ENCODE peak calls at places on chromosomes 7 and 10, in eight cellular contexts. X, R, L, S, O, H, V and I are unnamed samples.

GRCh38 chr10:118792501-118792900 is 37.7 kb upstream of the CACUL1 start:
- DNase-seq in X (peak), R (no peak), L (no peak), S (no peak), O (no peak), H (no peak), V (no peak), I (no peak)

GRCh38 chr7:81924494-81924893 is 154.6 kb upstream of the HGF start:
- DNase-seq in X (no peak), R (no peak), L (no peak), S (no peak), O (no peak), H (peak), V (no peak), I (no peak)

GRCh38 chr10:116444527-116445142 is 17.0 kb downstream of the PNLIPRP3 start:
- DNase-seq in X (peak), R (peak), L (peak), S (no peak), O (no peak), H (peak), V (no peak), I (no peak)

GRCh38 chr7:140316165-140316661 is 82.1 kb downstream of the SLC37A3 start:
- DNase-seq in X (peak), R (peak), L (peak), S (no peak), O (no peak), H (no peak), V (no peak), I (no peak)

GRCh38 chr10:24784923-24785322 is 61.2 kb upstream of the ARHGAP21 start:
- DNase-seq in X (no peak), R (peak), L (no peak), S (no peak), O (no peak), H (no peak), V (no peak), I (no peak)

GRCh38 chr10:88762906-88763305 is 3.1 kb downstream of the LIPN start:
- DNase-seq in X (no peak), R (no peak), L (no peak), S (no peak), O (no peak), H (no peak), V (no peak), I (no peak)

GRCh38 chr7:3027455-3027854 is 16.2 kb downstream of the CARD11 start:
- DNase-seq in X (no peak), R (no peak), L (no peak), S (no peak), O (no peak), H (no peak), V (no peak), I (no peak)

GRCh38 chr10:25047902-25048301 is 31.5 kb downstream of the THNSL1 start:
- DNase-seq in X (no peak), R (peak), L (no peak), S (no peak), O (no peak), H (no peak), V (no peak), I (no peak)

GRCh38 chr10:115945696-115946445 is 327.1 kb downstream of the GFRA1 start:
- DNase-seq in X (no peak), R (peak), L (no peak), S (no peak), O (no peak), H (no peak), V (no peak), I (no peak)

GRCh38 chr7:17706734-17707133 is 233.6 kb downstream of the SNX13 start:
- DNase-seq in X (peak), R (peak), L (peak), S (no peak), O (peak), H (peak), V (peak), I (no peak)

GRCh38 chr10:58044072-58044471 is 223.6 kb downstream of the IPMK start:
- DNase-seq in X (no peak), R (peak), L (no peak), S (no peak), O (no peak), H (no peak), V (no peak), I (no peak)

GRCh38 chr7:150971242-150972048 is 6.7 kb downstream of the KCNH2 start:
- DNase-seq in X (peak), R (no peak), L (no peak), S (no peak), O (no peak), H (no peak), V (no peak), I (no peak)

GRCh38 chr10:105391670-105392331 is 750.7 kb downstream of the SORCS3 start:
- DNase-seq in X (no peak), R (no peak), L (no peak), S (no peak), O (no peak), H (no peak), V (no peak), I (no peak)

GRCh38 chr10:17981766-17982380 is 30.2 kb downstream of the SLC39A12 start:
- DNase-seq in X (no peak), R (peak), L (no peak), S (no peak), O (no peak), H (no peak), V (no peak), I (no peak)

GRCh38 chr10:16902606-16903005 is 85.4 kb upstream of the RSU1 start:
- DNase-seq in X (no peak), R (no peak), L (no peak), S (no peak), O (no peak), H (no peak), V (no peak), I (no peak)

GRCh38 chr7:30598121-30598876 is 3.6 kb downstream of the GARS1 start:
- DNase-seq in X (no peak), R (peak), L (no peak), S (no peak), O (no peak), H (no peak), V (no peak), I (no peak)

GRCh38 chr7:47953822-47954221 is 5.6 kb upstream of the PKD1L1 start:
- DNase-seq in X (no peak), R (no peak), L (no peak), S (no peak), O (no peak), H (peak), V (no peak), I (no peak)

GRCh38 chr7:27910341-27910740 is 170.4 kb downstream of the TAX1BP1 start:
- DNase-seq in X (no peak), R (peak), L (no peak), S (no peak), O (no peak), H (no peak), V (no peak), I (no peak)

GRCh38 chr10:28326516-28327493 is 23.9 kb upstream of the MPP7 start:
- DNase-seq in X (no peak), R (peak), L (no peak), S (no peak), O (no peak), H (no peak), V (no peak), I (no peak)

GRCh38 chr7:155191901-155192478 is 105.7 kb upstream of the INSIG1 start:
- DNase-seq in X (no peak), R (no peak), L (no peak), S (no peak), O (no peak), H (no peak), V (no peak), I (no peak)

GRCh38 chr7:105219771-105220160 is 169.0 kb downstream of the SRPK2 start:
- DNase-seq in X (no peak), R (peak), L (no peak), S (no peak), O (no peak), H (no peak), V (no peak), I (no peak)